ENCODE peak calls at places on chromosomes 11 and 22, in nine cellular contexts. V, F, U, S, R, Q, Y, X and E are unnamed samples.

GRCh38 chr22:27480487-27480886 is 321.1 kb downstream of the MN1 start:
- DNase-seq in Y (no peak), F (no peak), X (no peak), U (no peak), Q (no peak), R (no peak), V (no peak), S (no peak), E (no peak)

GRCh38 chr22:29167032-29167911 is 38.4 kb upstream of the EMID1 start:
- DNase-seq in U (peak), S (no peak), Q (no peak), Y (no peak), R (peak), F (no peak), X (no peak), V (no peak), E (no peak)

GRCh38 chr11:128898580-128899344 is 7.6 kb downstream of the KCNJ5 start:
- DNase-seq in U (no peak), S (no peak), Q (no peak), V (no peak), F (no peak), R (no peak), Y (no peak), X (no peak), E (no peak)

GRCh38 chr11:31237819-31238771 is 131.4 kb downstream of the DCDC1 start:
- DNase-seq in R (no peak), X (no peak), V (no peak), U (no peak), Q (no peak), Y (no peak), F (no peak), S (no peak), E (no peak)

GRCh38 chr11:2578006-2578933 is 121.5 kb downstream of the KCNQ1OT1 start:
- DNase-seq in Y (peak), V (no peak), S (no peak), X (no peak), F (no peak), Q (no peak), U (no peak), R (no peak), E (no peak)

GRCh38 chr11:82557274-82557673 is 176.4 kb downstream of the FAM181B start:
- DNase-seq in U (no peak), Q (no peak), R (no peak), X (no peak), F (no peak), S (peak), V (no peak), Y (peak), E (no peak)

GRCh38 chr11:12050911-12051667 is 42.7 kb upstream of the DKK3 start:
- DNase-seq in V (no peak), Y (no peak), X (no peak), R (no peak), U (no peak), S (no peak), Q (no peak), F (no peak), E (no peak)

GRCh38 chr11:1750481-1750839 is at the start of gene IFITM10:
- DNase-seq in U (no peak), V (no peak), S (no peak), F (peak), Q (no peak), R (no peak), X (no peak), Y (peak), E (peak)

GRCh38 chr11:61967924-61968757 is 707 bp upstream of the FTH1 start:
- DNase-seq in X (no peak), U (peak), Y (peak), S (peak), Q (no peak), F (peak), V (no peak), R (peak), E (peak)

GRCh38 chr11:113296447-113297205 is 17.8 kb upstream of the TTC12 start:
- DNase-seq in X (no peak), R (no peak), Q (no peak), S (no peak), U (no peak), Y (no peak), V (no peak), F (no peak), E (no peak)

GRCh38 chr11:64074239-64074638 is 38.5 kb downstream of the FLRT1 start:
- DNase-seq in U (no peak), S (no peak), F (no peak), X (no peak), Q (no peak), R (peak), V (no peak), Y (no peak), E (no peak)

GRCh38 chr11:20070459-20070858 is 89.8 kb downstream of the DBX1 start:
- DNase-seq in V (no peak), S (no peak), X (no peak), Y (no peak), U (no peak), Q (no peak), R (no peak), F (no peak), E (peak)

GRCh38 chr11:44575288-44575672 is 9.8 kb downstream of the CD82 start:
- DNase-seq in R (peak), Y (no peak), U (peak), X (no peak), Q (no peak), S (no peak), F (peak), V (peak), E (no peak)

GRCh38 chr22:37560682-37561208 is 465 bp downstream of the CDC42EP1 start:
- DNase-seq in R (no peak), X (no peak), F (peak), Q (no peak), V (peak), Y (peak), U (no peak), S (peak), E (no peak)

GRCh38 chr22:39635719-39636118 is 65.2 kb downstream of the CACNA1I start:
- DNase-seq in X (no peak), F (no peak), U (no peak), S (no peak), Y (no peak), R (no peak), Q (no peak), V (no peak), E (no peak)

GRCh38 chr11:10638285-10638684 is 55.3 kb downstream of the IRAG1 start:
- DNase-seq in Q (no peak), R (no peak), Y (no peak), V (no peak), S (peak), U (no peak), F (peak), X (no peak), E (no peak)

GRCh38 chr11:20061766-20062165 is 98.5 kb downstream of the DBX1 start:
- DNase-seq in V (no peak), F (no peak), R (no peak), S (no peak), Y (no peak), X (no peak), U (no peak), Q (no peak), E (no peak)

GRCh38 chr11:41456288-41456687 is 3.2 kb downstream of the LRRC4C start:
- DNase-seq in U (no peak), S (no peak), X (no peak), R (no peak), Y (no peak), V (no peak), F (no peak), Q (no peak), E (no peak)

GRCh38 chr22:28025333-28025732 is 106.3 kb upstream of the PITPNB start:
- DNase-seq in R (no peak), F (no peak), X (no peak), S (no peak), Y (no peak), U (no peak), V (no peak), Q (no peak), E (no peak)

GRCh38 chr11:67504950-67505561 is at the start of gene PITPNM1:
- DNase-seq in R (peak), Y (peak), X (no peak), U (peak), Q (peak), F (peak), V (peak), S (peak), E (peak)

GRCh38 chr11:122850076-122850631 is 11.9 kb downstream of the CRTAM start:
- DNase-seq in S (no peak), U (peak), R (peak), F (peak), V (peak), X (no peak), Y (no peak), Q (no peak), E (peak)

GRCh38 chr22:39809772-39810557 is 83.6 kb downstream of the ENTHD1 start:
- DNase-seq in U (no peak), Y (no peak), Q (no peak), F (no peak), X (no peak), V (no peak), R (no peak), S (no peak), E (no peak)

GRCh38 chr11:102201776-102202175 is 91.5 kb downstream of the YAP1 start:
- DNase-seq in Q (no peak), F (no peak), X (no peak), V (no peak), Y (no peak), S (no peak), U (no peak), R (no peak), E (no peak)

GRCh38 chr22:48167238-48167637 is 1404.8 kb downstream of the TBC1D22A start:
- DNase-seq in Q (no peak), Y (no peak), S (no peak), F (no peak), R (no peak), U (no peak), V (no peak), X (no peak), E (no peak)

GRCh38 chr11:134071766-134072403 is 3.0 kb downstream of the JAM3 start:
- DNase-seq in U (no peak), Y (no peak), V (no peak), S (no peak), Q (no peak), X (no peak), R (no peak), F (no peak), E (no peak)

GRCh38 chr22:37419916-37420655 is 7.2 kb downstream of the ELFN2 start:
- DNase-seq in R (peak), S (no peak), U (peak), Y (no peak), V (no peak), X (no peak), F (no peak), Q (no peak), E (no peak)

GRCh38 chr11:77069336-77069968 is 2.7 kb downstream of the CAPN5 start:
- DNase-seq in U (no peak), Q (no peak), S (no peak), Y (peak), R (no peak), X (no peak), V (no peak), F (no peak), E (no peak)